ENCODE peak calls at places on chromosomes 2 and 18, in nine cellular contexts. A is adrenal gland; H is fibroblast of lung; S is mammary epithelial cell; L is transverse colon; O is kidney; E is CD8-positive, alpha-beta T cell; W is body of pancreas; U is HCT116. B is an unnamed sample. For H3K36me3, the result is how much of the 10 kb centered on the place peaks cover.

GRCh38 chr2:160566717-160567116 is 73.1 kb upstream of the RBMS1 start:
- DNase-seq in A (no peak), H (no peak), S (peak), L (no peak), O (no peak), E (no peak), W (no peak), U (no peak), B (peak)

GRCh38 chr18:34158881-34159690 is 65.6 kb downstream of the NOL4 start:
- DNase-seq in A (peak), H (peak), S (no peak), L (no peak), O (peak), E (no peak), W (peak), U (no peak), B (no peak)

GRCh38 chr18:76232813-76233212 is 262.2 kb downstream of the ZNF516 start:
- DNase-seq in A (no peak), H (peak), S (peak), L (no peak), O (no peak), E (no peak), W (no peak), U (no peak), B (no peak)

GRCh38 chr18:74290831-74291770 is 662 bp downstream of the CYB5A start:
- DNase-seq in A (no peak), H (no peak), S (peak), L (peak), O (peak), E (peak), W (peak), U (peak), B (no peak)

GRCh38 chr2:67516899-67517530 is 119.9 kb downstream of the ETAA1 start:
- DNase-seq in A (no peak), H (peak), S (no peak), L (no peak), O (no peak), E (no peak), W (no peak), U (no peak), B (peak)

GRCh38 chr2:784753-785152 is 107.5 kb upstream of the TMEM18 start:
- DNase-seq in A (no peak), H (no peak), S (no peak), L (no peak), O (no peak), E (no peak), W (no peak), U (no peak), B (no peak)

GRCh38 chr2:108315408-108316193 is 26.9 kb downstream of the SULT1C2 start:
- DNase-seq in A (no peak), H (peak), S (peak), L (no peak), O (no peak), E (no peak), W (no peak), U (no peak), B (no peak)

GRCh38 chr18:985301-985700 is 80.6 kb downstream of the ADCYAP1 start:
- DNase-seq in A (peak), H (no peak), S (no peak), L (no peak), O (no peak), E (no peak), W (no peak), U (no peak), B (no peak)

GRCh38 chr18:55150001-55150400 is 190.7 kb upstream of the CCDC68 start:
- DNase-seq in A (no peak), H (peak), S (no peak), L (no peak), O (no peak), E (no peak), W (no peak), U (no peak), B (no peak)

GRCh38 chr18:59837586-59837985 is 62.2 kb upstream of the PMAIP1 start:
- DNase-seq in A (peak), H (peak), S (peak), L (peak), O (no peak), E (peak), W (peak), U (peak), B (no peak)

GRCh38 chr2:224919472-224920110 is 122.7 kb downstream of the DOCK10 start:
- DNase-seq in A (no peak), H (no peak), S (no peak), L (no peak), O (no peak), E (no peak), W (no peak), U (no peak), B (no peak)

DNA sequence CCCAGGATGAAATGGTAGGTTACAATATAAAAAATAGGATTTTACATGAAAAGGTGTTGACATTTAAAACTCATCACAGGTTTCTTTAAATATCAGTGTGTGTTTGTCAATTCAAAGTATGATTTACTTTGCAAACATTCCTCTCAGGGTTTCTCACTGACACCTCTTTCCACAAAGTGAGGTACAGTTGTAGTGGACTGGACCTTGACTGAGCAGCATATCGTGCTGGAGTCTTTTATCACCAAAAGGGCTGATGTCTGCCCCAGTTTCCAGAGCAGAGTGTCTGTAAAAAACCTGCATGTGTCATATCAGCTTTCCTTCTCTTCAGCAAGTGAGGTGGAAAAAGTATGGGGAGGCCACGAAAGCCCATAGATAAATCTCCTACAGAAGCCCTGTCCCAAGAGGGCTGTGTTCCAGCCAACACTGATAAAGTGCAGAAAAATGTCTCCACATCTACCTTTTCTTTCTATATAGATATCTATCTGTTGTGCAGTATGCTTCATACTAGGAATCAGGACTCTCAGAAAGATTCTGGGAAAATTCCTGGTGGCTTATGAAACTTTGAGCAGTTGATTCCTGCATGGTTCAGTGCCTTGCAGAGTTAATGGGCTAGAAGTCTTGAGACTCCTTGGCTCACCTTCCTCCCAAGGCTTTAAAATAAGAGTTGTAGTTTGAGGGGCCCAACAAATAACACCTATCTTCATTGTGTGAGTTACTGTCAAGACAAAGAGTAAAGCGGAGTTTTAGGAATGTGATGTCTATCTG is 6.9 kb downstream of the ACYP2 start:
- DNase-seq in A (no peak), H (peak), S (no peak), L (no peak), O (no peak), E (no peak), W (no peak), U (no peak), B (no peak)
- H3K36me3 ChIP-seq in A (under half), H (under half), S (under half), L (under half), O (under half), E (under half), W (under half), U (under half), B (under half)

GRCh38 chr18:58270396-58270795 is 226.4 kb downstream of the NEDD4L start:
- DNase-seq in A (no peak), H (no peak), S (no peak), L (no peak), O (no peak), E (no peak), W (no peak), U (no peak), B (no peak)

GRCh38 chr18:58266291-58266690 is 222.3 kb downstream of the NEDD4L start:
- DNase-seq in A (no peak), H (no peak), S (no peak), L (no peak), O (no peak), E (no peak), W (no peak), U (no peak), B (no peak)

GRCh38 chr18:58269931-58270330 is 225.9 kb downstream of the NEDD4L start:
- DNase-seq in A (no peak), H (peak), S (peak), L (no peak), O (no peak), E (no peak), W (peak), U (peak), B (no peak)

GRCh38 chr18:58267493-58267892 is 223.5 kb downstream of the NEDD4L start:
- DNase-seq in A (no peak), H (peak), S (peak), L (no peak), O (no peak), E (no peak), W (no peak), U (no peak), B (no peak)

GRCh38 chr18:58268849-58269248 is 224.8 kb downstream of the NEDD4L start:
- DNase-seq in A (peak), H (peak), S (peak), L (no peak), O (no peak), E (no peak), W (peak), U (peak), B (no peak)
- H3K4me3 ChIP-seq in A (no peak), H (no peak), S (no peak), L (no peak), O (no peak), E (no peak), W (no peak), U (no peak), B (no peak)

DNA sequence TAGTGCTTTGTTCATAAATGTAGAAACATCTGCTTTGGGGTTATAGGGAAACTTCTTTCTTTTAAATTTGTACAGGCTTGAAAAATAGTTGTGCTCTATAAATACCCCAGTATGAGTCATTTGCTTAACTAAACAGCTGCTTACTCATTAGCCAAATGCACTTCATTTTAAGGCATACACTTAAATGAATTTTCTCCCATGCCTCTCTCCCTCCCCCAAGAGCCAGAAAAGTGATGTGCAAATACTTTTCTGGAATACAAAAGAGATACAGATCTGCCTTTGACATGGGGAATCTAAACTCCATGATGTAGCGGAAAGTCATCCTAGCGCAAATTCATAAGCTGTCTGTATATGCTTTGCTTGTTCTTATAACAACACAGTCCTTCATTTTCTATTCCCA is 469.4 kb downstream of the DLGAP1 start:
- DNase-seq in A (no peak), H (peak), S (peak), L (no peak), O (no peak), E (no peak), W (no peak), U (no peak), B (peak)
- TF ChIP-seq CTCF in A (no peak), H (peak), S (no peak), L (no peak), O (no peak), E (no peak), W (no peak), U (no peak), B (no peak)

GRCh38 chr18:26082475-26082874 is 7.9 kb downstream of the SS18 start:
- DNase-seq in A (no peak), H (peak), S (no peak), L (no peak), O (no peak), E (no peak), W (no peak), U (no peak), B (no peak)
- H3K36me3 ChIP-seq in A (under half), H (under half), S (half or more), L (under half), O (under half), E (under half), W (under half), U (under half), B (under half)

DNA sequence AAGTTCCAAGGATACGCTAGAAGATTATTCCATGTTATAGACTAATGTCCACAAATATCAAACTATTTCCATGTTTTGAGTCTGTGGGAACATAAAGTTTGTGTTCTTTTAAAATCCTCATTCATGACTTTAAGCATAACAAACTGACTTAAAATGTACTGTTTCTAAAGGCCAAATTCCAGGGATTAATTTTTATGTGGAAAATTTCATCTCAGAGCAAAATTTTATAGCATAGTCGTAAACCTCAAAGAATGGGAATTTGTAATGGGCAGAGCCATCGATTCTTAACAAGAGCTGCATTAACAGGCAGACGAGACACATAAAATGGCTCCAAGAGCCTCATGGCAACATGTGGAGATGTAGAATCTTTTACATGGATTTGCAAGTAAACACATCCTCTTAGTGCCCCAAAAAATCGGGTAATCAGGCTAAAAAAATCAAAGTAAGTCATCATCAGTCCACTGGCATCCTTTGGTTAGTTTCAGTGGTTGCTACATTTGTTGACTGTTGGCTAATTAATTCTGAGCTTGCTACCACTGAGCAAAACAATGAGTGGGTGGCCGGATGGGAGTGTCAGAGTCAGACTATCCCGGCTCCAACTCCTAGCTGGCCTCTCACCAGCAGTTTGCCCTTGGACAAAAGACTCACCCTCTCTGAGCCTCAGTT is 119.6 kb downstream of the FAM210A start:
- DNase-seq in A (no peak), H (no peak), S (no peak), L (no peak), O (no peak), E (no peak), W (no peak), U (no peak), B (no peak)
- H3K4me3 ChIP-seq in A (no peak), H (no peak), S (no peak), L (no peak), O (no peak), E (no peak), W (no peak), U (no peak), B (no peak)

GRCh38 chr2:23404426-23404825 is 19.4 kb downstream of the KLHL29 start:
- DNase-seq in A (peak), H (peak), S (peak), L (peak), O (no peak), E (no peak), W (no peak), U (no peak), B (peak)
- TF ChIP-seq CTCF in A (no peak), H (peak), S (peak), L (no peak), O (no peak), E (no peak), W (no peak), U (no peak), B (peak)

GRCh38 chr2:9401059-9401547 is 22.2 kb downstream of the ITGB1BP1 start:
- DNase-seq in A (no peak), H (no peak), S (no peak), L (no peak), O (no peak), E (no peak), W (no peak), U (no peak), B (no peak)
- H3K36me3 ChIP-seq in A (under half), H (under half), S (under half), L (under half), O (under half), E (under half), W (under half), U (under half), B (under half)

GRCh38 chr2:217756375-217757107 is 246.3 kb downstream of the TNS1 start:
- DNase-seq in A (peak), H (peak), S (no peak), L (peak), O (peak), E (peak), W (peak), U (peak), B (no peak)

GRCh38 chr2:217752714-217753459 is 249.9 kb downstream of the TNS1 start:
- DNase-seq in A (no peak), H (no peak), S (no peak), L (no peak), O (no peak), E (no peak), W (no peak), U (no peak), B (no peak)

GRCh38 chr2:217753460-217754200 is 249.2 kb downstream of the TNS1 start:
- DNase-seq in A (no peak), H (peak), S (no peak), L (no peak), O (no peak), E (no peak), W (no peak), U (no peak), B (peak)

GRCh38 chr2:217757108-217757463 is 245.7 kb downstream of the TNS1 start:
- DNase-seq in A (no peak), H (no peak), S (no peak), L (no peak), O (no peak), E (no peak), W (no peak), U (no peak), B (no peak)

GRCh38 chr2:217755027-217755756 is 247.6 kb downstream of the TNS1 start:
- DNase-seq in A (no peak), H (no peak), S (no peak), L (no peak), O (no peak), E (no peak), W (no peak), U (no peak), B (no peak)
- H3K4me3 ChIP-seq in A (no peak), H (no peak), S (no peak), L (no peak), O (no peak), E (no peak), W (no peak), U (no peak), B (no peak)

GRCh38 chr2:42602218-42602936 is 33.9 kb downstream of the MTA3 start:
- DNase-seq in A (no peak), H (no peak), S (no peak), L (peak), O (no peak), E (no peak), W (no peak), U (no peak), B (no peak)

GRCh38 chr2:42602937-42603219 is 34.4 kb downstream of the MTA3 start:
- DNase-seq in A (no peak), H (no peak), S (no peak), L (no peak), O (no peak), E (no peak), W (no peak), U (no peak), B (no peak)

GRCh38 chr2:42593282-42593681 is 24.9 kb downstream of the MTA3 start:
- DNase-seq in A (no peak), H (no peak), S (no peak), L (no peak), O (no peak), E (no peak), W (no peak), U (no peak), B (no peak)

GRCh38 chr2:42601076-42601475 is 32.6 kb downstream of the MTA3 start:
- DNase-seq in A (no peak), H (no peak), S (no peak), L (no peak), O (no peak), E (no peak), W (no peak), U (no peak), B (no peak)

GRCh38 chr2:42598656-42599267 is 30.3 kb downstream of the MTA3 start:
- DNase-seq in A (no peak), H (no peak), S (no peak), L (no peak), O (no peak), E (no peak), W (no peak), U (no peak), B (no peak)
- TF ChIP-seq CTCF in A (no peak), H (no peak), S (no peak), L (no peak), O (no peak), E (no peak), W (no peak), U (no peak), B (no peak)